ENCODE peak calls at places on chromosomes 16 and 17, in nine cellular contexts. H, G, D, M, X, Q, W, R and F are unnamed samples.

GRCh38 chr16:57720142-57720575 is 15.4 kb upstream of the KATNB1 start:
- DNase-seq in H (no peak), G (peak; percentile 56), D (no peak), M (peak; percentile 53), X (no peak), Q (peak; percentile 18), W (no peak), R (peak; percentile 75), F (no peak)

GRCh38 chr16:21590287-21590686 is 9.1 kb upstream of the METTL9 start:
- DNase-seq in H (no peak), G (no peak), D (no peak), M (no peak), X (no peak), Q (no peak), W (no peak), R (no peak), F (no peak)

GRCh38 chr16:21302898-21303528 is 24.9 kb upstream of the CRYM start:
- DNase-seq in H (no peak), G (peak; percentile 93), D (no peak), M (no peak), X (peak; percentile 61), Q (peak; percentile 24), W (no peak), R (peak; percentile 48), F (no peak)

GRCh38 chr16:30004811-30005242 is 6.0 kb downstream of the DOC2A start:
- DNase-seq in H (no peak), G (no peak), D (no peak), M (no peak), X (no peak), Q (no peak), W (no peak), R (no peak), F (no peak)

GRCh38 chr16:27202923-27203428 is 350 bp upstream of the KDM8 start:
- DNase-seq in H (no peak), G (no peak), D (no peak), M (no peak), X (no peak), Q (no peak), W (peak; percentile 5), R (no peak), F (no peak)

GRCh38 chr17:45640141-45640850 is 143.8 kb upstream of the CRHR1 start:
- DNase-seq in H (peak; percentile 67), G (peak; percentile 81), D (peak; percentile 73), M (peak; percentile 75), X (peak; percentile 14), Q (peak; percentile 75), W (peak; percentile 81), R (peak; percentile 84), F (peak; percentile 48)

GRCh38 chr16:87392823-87393679 is 915 bp downstream of the MAP1LC3B start:
- DNase-seq in H (peak; percentile 78), G (peak; percentile 55), D (peak; percentile 81), M (peak; percentile 63), X (no peak), Q (peak; percentile 60), W (peak; percentile 21), R (peak; percentile 56), F (peak; percentile 34)

GRCh38 chr16:11232852-11233726 is 22.9 kb downstream of the SOCS1 start:
- DNase-seq in H (peak; percentile 80), G (no peak), D (no peak), M (no peak), X (no peak), Q (peak; percentile 51), W (no peak), R (no peak), F (no peak)

GRCh38 chr16:28180660-28181556 is 30.9 kb downstream of the XPO6 start:
- DNase-seq in H (no peak), G (peak; percentile 69), D (no peak), M (peak; percentile 67), X (no peak), Q (no peak), W (no peak), R (peak; percentile 59), F (no peak)

GRCh38 chr16:73154063-73154870 is 106.3 kb upstream of the ZFHX3 start:
- DNase-seq in H (peak; percentile 69), G (peak; percentile 26), D (peak; percentile 77), M (peak; percentile 87), X (no peak), Q (no peak), W (no peak), R (peak; percentile 70), F (peak; percentile 48)

GRCh38 chr16:72620853-72621252 is 427.1 kb downstream of the ZFHX3 start:
- DNase-seq in H (no peak), G (no peak), D (no peak), M (no peak), X (no peak), Q (no peak), W (no peak), R (no peak), F (no peak)

GRCh38 chr16:86498661-86499493 is 11.4 kb upstream of the FOXF1 start:
- DNase-seq in H (no peak), G (peak; percentile 53), D (no peak), M (no peak), X (no peak), Q (no peak), W (no peak), R (peak; percentile 53), F (no peak)

GRCh38 chr17:74394977-74395376 is 27.7 kb downstream of the GPR142 start:
- DNase-seq in H (no peak), G (no peak), D (no peak), M (no peak), X (no peak), Q (no peak), W (no peak), R (no peak), F (no peak)

GRCh38 chr17:43912635-43913304 is 5.4 kb upstream of the MPP2 start:
- DNase-seq in H (no peak), G (no peak), D (no peak), M (no peak), X (no peak), Q (no peak), W (no peak), R (no peak), F (no peak)

GRCh38 chr17:35917519-35918213 is 12.9 kb downstream of the RDM1 start:
- DNase-seq in H (no peak), G (no peak), D (peak; percentile 41), M (no peak), X (no peak), Q (no peak), W (no peak), R (no peak), F (no peak)

GRCh38 chr16:86668136-86668535 is 89.8 kb downstream of the FOXL1 start:
- DNase-seq in H (no peak), G (peak; percentile 68), D (no peak), M (peak; percentile 76), X (no peak), Q (no peak), W (no peak), R (peak; percentile 72), F (no peak)

DNA sequence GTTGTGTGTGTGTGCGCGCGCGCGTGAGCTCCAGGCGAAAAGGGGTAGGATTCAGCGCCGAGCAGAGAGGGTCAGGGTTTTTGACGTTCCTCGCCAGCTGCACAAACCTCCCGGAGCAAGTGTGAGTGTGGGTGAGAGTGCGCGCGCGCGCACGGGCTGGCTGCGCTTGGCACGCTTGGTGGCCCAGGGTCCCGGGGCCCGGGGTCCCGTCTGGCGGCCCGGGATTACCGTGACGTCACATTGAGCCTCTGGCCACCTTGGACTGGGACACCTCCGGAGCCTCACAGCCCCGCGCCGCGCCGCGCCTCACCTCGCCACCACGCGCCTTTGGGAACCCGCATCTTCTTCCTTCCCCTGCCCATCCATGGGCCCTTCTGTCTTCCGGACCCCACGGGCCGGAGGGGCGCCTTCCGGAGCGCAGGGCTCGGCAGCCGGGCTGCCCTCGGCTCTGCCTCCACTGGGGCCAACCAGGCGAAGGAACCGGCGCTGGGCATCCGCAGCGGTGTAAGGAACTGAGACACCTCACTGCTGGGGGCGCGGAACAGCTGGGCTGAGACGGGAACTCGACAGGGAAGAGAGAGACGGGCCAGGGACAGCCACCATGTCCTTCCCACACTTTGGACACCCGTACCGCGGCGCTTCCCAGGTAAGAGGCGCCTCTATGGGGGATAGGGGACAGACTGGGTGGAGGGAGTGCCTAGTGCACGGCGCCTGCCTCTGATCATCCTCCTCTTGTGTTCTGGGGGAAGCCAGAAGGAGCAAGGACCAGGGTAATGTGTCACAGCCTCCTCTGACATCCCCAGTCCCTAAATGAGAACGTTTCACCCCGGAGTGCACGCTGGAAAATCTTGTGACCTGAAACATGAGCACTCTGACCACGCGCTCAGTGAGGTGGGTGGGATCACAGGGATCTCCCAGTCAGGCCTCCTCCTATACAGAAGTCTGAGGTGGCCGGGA is 766 bp downstream of the IRX6 start:
- DNase-seq in H (no peak), G (no peak), D (peak; percentile 65), M (no peak), X (no peak), Q (no peak), W (no peak), R (no peak), F (no peak)
- H3K4me3 ChIP-seq in H (peak overlapping the region; percentile 42), G (no peak overlapping the region), D (peak overlapping the region; percentile 32), M (no peak overlapping the region), X (no peak overlapping the region), Q (no peak overlapping the region), W (peak overlapping the region; percentile 49), R (no peak overlapping the region), F (peak overlapping the region; percentile 60)

GRCh38 chr17:3475812-3476686 is at the start of gene ASPA:
- DNase-seq in H (no peak), G (peak; percentile 46), D (no peak), M (no peak), X (no peak), Q (no peak), W (no peak), R (peak; percentile 20), F (no peak)
- H3K4me3 ChIP-seq in H (peak within 1 kb of the TSS; percentile 51), G (peak within 1 kb of the TSS; percentile 63), D (peak within 1 kb of the TSS; percentile 38), M (no peak within 1 kb of the TSS), X (no peak within 1 kb of the TSS), Q (no peak within 1 kb of the TSS), W (no peak within 1 kb of the TSS), R (no peak within 1 kb of the TSS), F (peak within 1 kb of the TSS; percentile 58)

DNA sequence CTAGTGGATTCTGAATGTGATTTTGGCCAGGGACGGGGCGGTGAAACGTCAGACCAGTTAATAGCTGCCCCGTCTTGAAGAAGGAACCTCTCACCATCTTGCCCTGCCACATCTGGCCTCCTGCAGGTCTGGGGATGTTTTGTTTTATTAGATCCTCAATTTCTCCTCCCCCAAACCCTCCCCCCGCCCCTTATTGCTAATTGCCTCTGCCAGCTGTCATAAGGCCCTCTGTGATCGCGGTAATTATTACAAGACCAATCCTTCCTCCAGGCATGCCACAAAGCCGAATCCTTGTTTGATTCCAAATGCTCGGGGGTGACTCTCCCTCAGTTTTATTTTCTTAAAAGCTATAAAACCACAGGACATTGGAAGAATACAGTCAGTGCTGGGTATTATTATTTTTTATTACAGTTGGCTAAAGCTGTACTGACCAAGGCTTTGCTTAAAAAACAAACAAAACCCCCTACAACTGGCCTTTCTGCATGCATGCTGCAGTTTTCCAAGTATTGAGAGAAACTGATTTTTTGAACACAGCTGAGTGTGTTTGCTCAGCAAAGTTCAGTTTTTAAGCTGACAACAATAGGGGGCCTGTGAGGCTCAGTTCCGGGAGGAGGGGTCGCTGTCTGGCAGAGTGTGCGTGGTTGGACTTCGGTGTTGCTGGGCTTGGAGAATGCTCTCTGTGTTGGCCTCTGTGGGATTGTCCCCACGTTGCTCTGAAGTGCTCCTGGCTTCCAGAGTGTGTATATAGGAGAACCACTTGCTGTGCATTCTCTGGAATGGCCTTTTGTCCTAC is 1.7 kb downstream of the KSR1 start:
- DNase-seq in H (no peak), G (peak; percentile 52), D (no peak), M (peak; percentile 40), X (no peak), Q (no peak), W (peak; percentile 33), R (peak; percentile 56), F (no peak)
- H3K4me3 ChIP-seq in H (peak overlapping the region; percentile 91), G (peak overlapping the region; percentile 82), D (peak overlapping the region; percentile 95), M (peak overlapping the region; percentile 85), X (peak overlapping the region; percentile 69), Q (no peak overlapping the region), W (peak overlapping the region; percentile 78), R (peak overlapping the region; percentile 84), F (peak overlapping the region; percentile 89)

GRCh38 chr17:1626333-1626732 is 2.3 kb downstream of the SLC43A2 start:
- DNase-seq in H (no peak), G (peak; percentile 39), D (no peak), M (no peak), X (no peak), Q (no peak), W (no peak), R (no peak), F (no peak)
- H3K4me3 ChIP-seq in H (peak overlapping the region; percentile 94), G (no peak overlapping the region), D (no peak overlapping the region), M (no peak overlapping the region), X (no peak overlapping the region), Q (peak overlapping the region; percentile 80), W (peak overlapping the region; percentile 100), R (no peak overlapping the region), F (peak overlapping the region; percentile 91)